ENCODE peak calls at places on chromosomes 1 and 21, in seven cellular contexts. A is H1, M is breast epithelium, F is body of pancreas, Q is IMR-90, K is A549, B is ovary. X is an unnamed sample.

GRCh38 chr1:212688338-212689047 is 11.1 kb downstream of the BATF3 start:
- DNase-seq in B (no peak), Q (peak), K (no peak), F (no peak), A (no peak), M (no peak), X (no peak)

GRCh38 chr1:109977225-109977624 is 7.3 kb upstream of the AHCYL1 start:
- DNase-seq in A (no peak), K (no peak), F (no peak), B (no peak), Q (no peak), M (no peak), X (peak)

GRCh38 chr1:46549697-46550681 is 1.5 kb downstream of the KNCN start:
- DNase-seq in F (no peak), Q (peak), K (peak), M (no peak), B (no peak), A (no peak), X (no peak)

GRCh38 chr1:3003039-3003940 is 18.0 kb upstream of the ACTRT2 start:
- DNase-seq in K (no peak), B (no peak), A (no peak), F (no peak), M (no peak), Q (no peak), X (no peak)

GRCh38 chr1:67978988-67979516 is 71.4 kb downstream of the DIRAS3 start:
- DNase-seq in K (peak), M (no peak), B (no peak), F (no peak), A (no peak), Q (peak), X (no peak)

GRCh38 chr21:45914321-45914845 is 67.2 kb upstream of the COL6A1 start:
- DNase-seq in Q (no peak), K (no peak), M (no peak), A (no peak), B (no peak), F (no peak), X (no peak)

GRCh38 chr1:226666164-226666506 is 72.9 kb downstream of the ITPKB start:
- DNase-seq in B (no peak), K (no peak), A (no peak), F (no peak), M (no peak), Q (no peak), X (no peak)

GRCh38 chr21:21101911-21102310 is 103.7 kb downstream of the NCAM2 start:
- DNase-seq in M (no peak), F (no peak), B (no peak), Q (peak), K (no peak), A (no peak), X (no peak)

GRCh38 chr1:88662723-88663122 is 21.4 kb upstream of the PKN2 start:
- DNase-seq in K (no peak), F (no peak), Q (no peak), B (no peak), M (no peak), A (no peak), X (no peak)
- H3K4me3 ChIP-seq in K (no peak), F (no peak), Q (no peak), B (no peak), M (no peak), A (no peak), X (no peak)

GRCh38 chr1:209435654-209436566 is 147.6 kb upstream of the CAMK1G start:
- DNase-seq in A (peak), Q (peak), M (peak), K (peak), B (no peak), F (peak), X (peak)
- TF ChIP-seq CTCF in A (peak), Q (peak), M (peak), K (peak), B (peak), F (peak), X (no peak)

GRCh38 chr1:93692983-93693591 is 11.4 kb upstream of the BCAR3 start:
- DNase-seq in Q (peak), B (no peak), K (peak), F (no peak), A (no peak), M (no peak), X (peak)
- TF ChIP-seq POLR2A in Q (no peak), B (no peak), K (no peak), F (no peak), A (no peak), M (no peak), X (no peak)

GRCh38 chr1:158563852-158564251 is 6.5 kb downstream of the OR6P1 start:
- DNase-seq in A (no peak), M (no peak), F (no peak), B (no peak), Q (no peak), K (no peak), X (no peak)

GRCh38 chr1:158570480-158570879 is at the start of gene OR6P1:
- DNase-seq in Q (no peak), B (no peak), M (no peak), A (no peak), F (no peak), K (no peak), X (no peak)

GRCh38 chr1:158564608-158565007 is 5.8 kb downstream of the OR6P1 start:
- DNase-seq in K (no peak), A (no peak), B (no peak), M (no peak), F (no peak), Q (no peak), X (no peak)
- H3K4me3 ChIP-seq in K (no peak), A (no peak), B (no peak), M (no peak), F (no peak), Q (no peak), X (no peak)

GRCh38 chr1:163315773-163316374 is 5.9 kb upstream of the NUF2 start:
- DNase-seq in B (peak), M (no peak), K (peak), Q (peak), A (no peak), F (peak), X (no peak)
- TF ChIP-seq CTCF in B (peak), M (peak), K (peak), Q (peak), A (peak), F (peak), X (peak)

DNA sequence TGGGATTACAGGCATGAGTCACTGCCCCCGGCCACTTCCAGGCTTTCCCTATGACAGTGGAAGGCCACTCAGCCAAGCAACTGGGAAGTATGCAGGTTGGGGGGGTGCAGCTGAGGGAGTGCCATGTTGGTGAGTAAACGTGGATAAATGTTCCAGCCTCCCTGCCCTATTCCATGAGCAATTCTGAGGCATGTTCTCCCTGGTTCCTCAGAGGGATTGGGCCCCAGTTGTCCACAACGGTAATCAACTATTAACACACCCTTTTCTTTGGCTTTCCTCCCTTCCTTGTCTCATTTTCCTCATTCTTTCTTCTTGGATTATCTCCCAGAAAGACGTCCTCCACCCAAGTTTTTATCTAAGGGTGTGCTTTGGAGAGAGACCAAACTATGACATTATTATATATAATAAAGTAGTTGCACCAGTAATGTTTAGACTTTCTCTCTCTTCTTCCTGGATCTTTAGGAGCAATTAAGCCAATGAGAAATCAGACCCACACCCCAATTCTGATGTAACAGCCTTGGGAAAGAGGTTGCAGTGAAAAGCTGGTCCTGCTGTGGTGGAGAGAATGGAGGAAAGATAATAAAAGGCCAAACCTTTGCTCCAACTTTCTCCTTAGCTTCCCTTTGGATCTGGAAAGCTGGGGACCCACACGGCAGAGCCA is 6.8 kb upstream of the SLAMF9 start:
- DNase-seq in M (no peak), K (peak), F (no peak), B (no peak), A (no peak), Q (peak), X (peak)
- TF ChIP-seq POLR2A in M (no peak), K (no peak), F (no peak), B (no peak), A (no peak), Q (no peak), X (no peak)

GRCh38 chr1:145985502-145986439 is 10.6 kb downstream of the TXNIP start:
- DNase-seq in A (no peak), B (no peak), Q (peak), F (peak), M (no peak), K (peak), X (no peak)
- H3K4me3 ChIP-seq in A (no peak), B (no peak), Q (no peak), F (no peak), M (peak), K (no peak), X (no peak)